ENCODE peak calls at places on chromosomes 4 and X, in nine cellular contexts. One of them, this sample, is unnamed.

GRCh38 chr4:87961993-87962791 is 13.3 kb upstream of the SPP1 start:
- DNase-seq in fibroblast of lung: peak; percentile 45
- DNase-seq in NB4: no peak
- DNase-seq in nucleus accumbens: no peak
- DNase-seq in DMS53: peak; percentile 64
- DNase-seq in bronchial epithelial cell: peak; percentile 82
- DNase-seq in stimulated activated CD8-positive, alpha-beta memory T cell treated with anti-CD3 and anti-CD28 coated beads, Interleukin-4, amount 100 ng/mL, for 24 hours: no peak
- DNase-seq in GM12892: no peak
- DNase-seq in NCI-H748 treated with DMSO at 0.1 percent for 48 hours: no peak
- DNase-seq in this sample: no peak

GRCh38 chrX:2872937-2873336 is 44.2 kb downstream of the GYG2 start:
- DNase-seq in nucleus accumbens: no peak
- DNase-seq in NCI-H748 treated with DMSO at 0.1 percent for 48 hours: no peak
- DNase-seq in stimulated activated CD8-positive, alpha-beta memory T cell treated with anti-CD3 and anti-CD28 coated beads, Interleukin-4, amount 100 ng/mL, for 24 hours: no peak
- DNase-seq in GM12892: no peak
- DNase-seq in fibroblast of lung: no peak
- DNase-seq in DMS53: no peak
- DNase-seq in bronchial epithelial cell: no peak
- DNase-seq in NB4: no peak
- DNase-seq in this sample: no peak

GRCh38 chr4:184234155-184234554 is 16.5 kb upstream of the ENPP6 start:
- DNase-seq in fibroblast of lung: no peak
- DNase-seq in GM12892: no peak
- DNase-seq in bronchial epithelial cell: no peak
- DNase-seq in DMS53: no peak
- DNase-seq in NCI-H748 treated with DMSO at 0.1 percent for 48 hours: no peak
- DNase-seq in stimulated activated CD8-positive, alpha-beta memory T cell treated with anti-CD3 and anti-CD28 coated beads, Interleukin-4, amount 100 ng/mL, for 24 hours: no peak
- DNase-seq in nucleus accumbens: no peak
- DNase-seq in NB4: no peak
- DNase-seq in this sample: peak; percentile 14

GRCh38 chr4:6335040-6335590 is 65.5 kb downstream of the WFS1 start:
- DNase-seq in GM12892: no peak
- DNase-seq in nucleus accumbens: no peak
- DNase-seq in NB4: no peak
- DNase-seq in fibroblast of lung: no peak
- DNase-seq in stimulated activated CD8-positive, alpha-beta memory T cell treated with anti-CD3 and anti-CD28 coated beads, Interleukin-4, amount 100 ng/mL, for 24 hours: no peak
- DNase-seq in bronchial epithelial cell: no peak
- DNase-seq in DMS53: no peak
- DNase-seq in NCI-H748 treated with DMSO at 0.1 percent for 48 hours: no peak
- DNase-seq in this sample: no peak

GRCh38 chr4:186304816-186305520 is 39.0 kb downstream of the F11 start:
- DNase-seq in stimulated activated CD8-positive, alpha-beta memory T cell treated with anti-CD3 and anti-CD28 coated beads, Interleukin-4, amount 100 ng/mL, for 24 hours: no peak
- DNase-seq in GM12892: no peak
- DNase-seq in bronchial epithelial cell: no peak
- DNase-seq in fibroblast of lung: no peak
- DNase-seq in NCI-H748 treated with DMSO at 0.1 percent for 48 hours: no peak
- DNase-seq in nucleus accumbens: no peak
- DNase-seq in DMS53: no peak
- DNase-seq in NB4: no peak
- DNase-seq in this sample: no peak

GRCh38 chr4:95129708-95130343 is 372.1 kb downstream of the BMPR1B start:
- DNase-seq in NCI-H748 treated with DMSO at 0.1 percent for 48 hours: no peak
- DNase-seq in nucleus accumbens: no peak
- DNase-seq in stimulated activated CD8-positive, alpha-beta memory T cell treated with anti-CD3 and anti-CD28 coated beads, Interleukin-4, amount 100 ng/mL, for 24 hours: no peak
- DNase-seq in DMS53: peak; percentile 43
- DNase-seq in fibroblast of lung: peak; percentile 99
- DNase-seq in NB4: peak; percentile 67
- DNase-seq in bronchial epithelial cell: peak; percentile 100
- DNase-seq in GM12892: no peak
- DNase-seq in this sample: peak; percentile 28

GRCh38 chr4:2101346-2102044 is 42.4 kb downstream of the NAT8L start:
- DNase-seq in GM12892: no peak
- DNase-seq in bronchial epithelial cell: peak; percentile 73
- DNase-seq in NCI-H748 treated with DMSO at 0.1 percent for 48 hours: no peak
- DNase-seq in NB4: no peak
- DNase-seq in nucleus accumbens: no peak
- DNase-seq in DMS53: no peak
- DNase-seq in stimulated activated CD8-positive, alpha-beta memory T cell treated with anti-CD3 and anti-CD28 coated beads, Interleukin-4, amount 100 ng/mL, for 24 hours: no peak
- DNase-seq in fibroblast of lung: no peak
- DNase-seq in this sample: no peak

GRCh38 chrX:105636667-105637066 is 185.7 kb upstream of the NRK start:
- DNase-seq in GM12892: no peak
- DNase-seq in stimulated activated CD8-positive, alpha-beta memory T cell treated with anti-CD3 and anti-CD28 coated beads, Interleukin-4, amount 100 ng/mL, for 24 hours: no peak
- DNase-seq in nucleus accumbens: no peak
- DNase-seq in fibroblast of lung: peak; percentile 19
- DNase-seq in NB4: no peak
- DNase-seq in DMS53: peak; percentile 62
- DNase-seq in NCI-H748 treated with DMSO at 0.1 percent for 48 hours: no peak
- DNase-seq in bronchial epithelial cell: no peak
- DNase-seq in this sample: no peak

GRCh38 chrX:18173494-18174180 is 47.0 kb downstream of the BEND2 start:
- DNase-seq in NB4: no peak
- DNase-seq in nucleus accumbens: no peak
- DNase-seq in GM12892: no peak
- DNase-seq in stimulated activated CD8-positive, alpha-beta memory T cell treated with anti-CD3 and anti-CD28 coated beads, Interleukin-4, amount 100 ng/mL, for 24 hours: no peak
- DNase-seq in fibroblast of lung: no peak
- DNase-seq in DMS53: peak; percentile 85
- DNase-seq in NCI-H748 treated with DMSO at 0.1 percent for 48 hours: peak; percentile 2
- DNase-seq in bronchial epithelial cell: no peak
- DNase-seq in this sample: no peak

GRCh38 chr4:1021386-1022050 is 10.1 kb downstream of the FGFRL1 start:
- DNase-seq in nucleus accumbens: no peak
- DNase-seq in GM12892: peak; percentile 74
- DNase-seq in NCI-H748 treated with DMSO at 0.1 percent for 48 hours: no peak
- DNase-seq in stimulated activated CD8-positive, alpha-beta memory T cell treated with anti-CD3 and anti-CD28 coated beads, Interleukin-4, amount 100 ng/mL, for 24 hours: no peak
- DNase-seq in fibroblast of lung: no peak
- DNase-seq in DMS53: no peak
- DNase-seq in bronchial epithelial cell: no peak
- DNase-seq in NB4: peak; percentile 60
- DNase-seq in this sample: no peak

This sample was measured in KBM-7.